ENCODE peak calls at places on chromosomes 16 and 17, in four cellular contexts. One of them, this sample, is unnamed.

GRCh38 chr17:77496831-77497577 is 356.2 kb downstream of the SEC14L1 start:
- DNase-seq in transverse colon: no peak
- DNase-seq in effector memory CD4-positive, alpha-beta T cell: no peak
- DNase-seq in Right ventricle myocardium inferior: no peak
- DNase-seq in this sample: no peak

GRCh38 chr17:66126231-66126630 is 65.7 kb downstream of the CEP112 start:
- DNase-seq in transverse colon: no peak
- DNase-seq in effector memory CD4-positive, alpha-beta T cell: no peak
- DNase-seq in Right ventricle myocardium inferior: no peak
- DNase-seq in this sample: no peak

GRCh38 chr17:39979021-39979660 is 1.5 kb upstream of the PSMD3 start:
- DNase-seq in transverse colon: no peak
- DNase-seq in effector memory CD4-positive, alpha-beta T cell: no peak
- DNase-seq in Right ventricle myocardium inferior: no peak
- DNase-seq in this sample: peak; percentile 73

GRCh38 chr16:85916141-85916890 is 17.4 kb downstream of the IRF8 start:
- DNase-seq in transverse colon: peak; percentile 88
- DNase-seq in effector memory CD4-positive, alpha-beta T cell: no peak
- DNase-seq in Right ventricle myocardium inferior: no peak
- DNase-seq in this sample: no peak

GRCh38 chr16:11582157-11582814 is 4.4 kb downstream of the LITAF start:
- DNase-seq in transverse colon: no peak
- DNase-seq in effector memory CD4-positive, alpha-beta T cell: no peak
- DNase-seq in Right ventricle myocardium inferior: no peak
- DNase-seq in this sample: no peak

GRCh38 chr17:9522074-9522473 is 53.5 kb downstream of the STX8 start:
- DNase-seq in transverse colon: no peak
- DNase-seq in effector memory CD4-positive, alpha-beta T cell: no peak
- DNase-seq in Right ventricle myocardium inferior: no peak
- DNase-seq in this sample: peak; percentile 29

GRCh38 chr16:71645450-71645849 is 19.5 kb downstream of the MARVELD3 start:
- DNase-seq in transverse colon: peak; percentile 28
- DNase-seq in effector memory CD4-positive, alpha-beta T cell: no peak
- DNase-seq in Right ventricle myocardium inferior: no peak
- DNase-seq in this sample: peak; percentile 31

GRCh38 chr17:66541461-66542182 is 239.2 kb downstream of the PRKCA start:
- DNase-seq in transverse colon: no peak
- DNase-seq in effector memory CD4-positive, alpha-beta T cell: no peak
- DNase-seq in Right ventricle myocardium inferior: no peak
- DNase-seq in this sample: no peak

GRCh38 chr17:57923182-57923872 is 31.9 kb downstream of the CUEDC1 start:
- DNase-seq in transverse colon: no peak
- DNase-seq in effector memory CD4-positive, alpha-beta T cell: no peak
- DNase-seq in Right ventricle myocardium inferior: no peak
- DNase-seq in this sample: no peak

GRCh38 chr17:3019761-3020160 is 43.6 kb downstream of the OR1D5 start:
- DNase-seq in transverse colon: no peak
- DNase-seq in effector memory CD4-positive, alpha-beta T cell: no peak
- DNase-seq in Right ventricle myocardium inferior: no peak
- DNase-seq in this sample: no peak

GRCh38 chr16:24673155-24673554 is 56.3 kb upstream of the TNRC6A start:
- DNase-seq in transverse colon: no peak
- DNase-seq in effector memory CD4-positive, alpha-beta T cell: no peak
- DNase-seq in Right ventricle myocardium inferior: no peak
- DNase-seq in this sample: no peak

GRCh38 chr17:43416998-43417891 is 18.5 kb downstream of the ARL4D start:
- DNase-seq in transverse colon: peak; percentile 76
- DNase-seq in effector memory CD4-positive, alpha-beta T cell: no peak
- DNase-seq in Right ventricle myocardium inferior: peak; percentile 86
- DNase-seq in this sample: peak; percentile 60

GRCh38 chr16:19559242-19559910 is 3.9 kb downstream of the VPS35L start:
- DNase-seq in transverse colon: no peak
- DNase-seq in effector memory CD4-positive, alpha-beta T cell: no peak
- DNase-seq in Right ventricle myocardium inferior: no peak
- DNase-seq in this sample: peak; percentile 31

GRCh38 chr16:67844441-67844840 is 2.3 kb upstream of the NUTF2 start:
- DNase-seq in transverse colon: no peak
- DNase-seq in effector memory CD4-positive, alpha-beta T cell: no peak
- DNase-seq in Right ventricle myocardium inferior: no peak
- DNase-seq in this sample: peak; percentile 47

GRCh38 chr17:79306688-79307323 is 232.2 kb downstream of the ENGASE start:
- DNase-seq in transverse colon: no peak
- DNase-seq in effector memory CD4-positive, alpha-beta T cell: no peak
- DNase-seq in Right ventricle myocardium inferior: no peak
- DNase-seq in this sample: no peak

GRCh38 chr16:85486256-85486915 is 126.7 kb upstream of the GSE1 start:
- DNase-seq in transverse colon: no peak
- DNase-seq in effector memory CD4-positive, alpha-beta T cell: no peak
- DNase-seq in Right ventricle myocardium inferior: no peak
- DNase-seq in this sample: no peak

GRCh38 chr16:87528690-87529579 is 36.1 kb upstream of the ZCCHC14 start:
- DNase-seq in transverse colon: no peak
- DNase-seq in effector memory CD4-positive, alpha-beta T cell: no peak
- DNase-seq in Right ventricle myocardium inferior: no peak
- DNase-seq in this sample: no peak

GRCh38 chr17:21376835-21377690 is 906 bp downstream of the KCNJ12 start:
- DNase-seq in transverse colon: no peak
- DNase-seq in effector memory CD4-positive, alpha-beta T cell: no peak
- DNase-seq in Right ventricle myocardium inferior: no peak
- DNase-seq in this sample: peak; percentile 63

GRCh38 chr16:89314858-89315257 is 97.4 kb downstream of the ZNF778 start:
- DNase-seq in transverse colon: no peak
- DNase-seq in effector memory CD4-positive, alpha-beta T cell: no peak
- DNase-seq in Right ventricle myocardium inferior: peak; percentile 51
- DNase-seq in this sample: no peak

GRCh38 chr16:73047536-73048291 is at the start of gene ZFHX3:
- DNase-seq in transverse colon: peak; percentile 79
- DNase-seq in effector memory CD4-positive, alpha-beta T cell: no peak
- DNase-seq in Right ventricle myocardium inferior: no peak
- DNase-seq in this sample: peak; percentile 74

GRCh38 chr16:54846761-54847160 is 83.9 kb upstream of the IRX5 start:
- DNase-seq in transverse colon: no peak
- DNase-seq in effector memory CD4-positive, alpha-beta T cell: no peak
- DNase-seq in Right ventricle myocardium inferior: no peak
- DNase-seq in this sample: no peak

GRCh38 chr17:29836643-29837042 is 93.4 kb downstream of the SSH2 start:
- DNase-seq in transverse colon: no peak
- DNase-seq in effector memory CD4-positive, alpha-beta T cell: no peak
- DNase-seq in Right ventricle myocardium inferior: no peak
- DNase-seq in this sample: no peak

GRCh38 chr16:63050391-63050790 is 1014.2 kb upstream of the CDH8 start:
- DNase-seq in transverse colon: no peak
- DNase-seq in effector memory CD4-positive, alpha-beta T cell: no peak
- DNase-seq in Right ventricle myocardium inferior: no peak
- DNase-seq in this sample: no peak

GRCh38 chr17:62670202-62670821 is 42.8 kb downstream of the MRC2 start:
- DNase-seq in transverse colon: no peak
- DNase-seq in effector memory CD4-positive, alpha-beta T cell: no peak
- DNase-seq in Right ventricle myocardium inferior: peak; percentile 51
- DNase-seq in this sample: no peak

GRCh38 chr17:40542562-40543411 is 22.5 kb downstream of the CCR7 start:
- DNase-seq in transverse colon: peak; percentile 73
- DNase-seq in effector memory CD4-positive, alpha-beta T cell: peak; percentile 53
- DNase-seq in Right ventricle myocardium inferior: peak; percentile 90
- DNase-seq in this sample: peak; percentile 81

GRCh38 chr17:44489581-44489980 is 13.6 kb downstream of the GPATCH8 start:
- DNase-seq in transverse colon: no peak
- DNase-seq in effector memory CD4-positive, alpha-beta T cell: no peak
- DNase-seq in Right ventricle myocardium inferior: no peak
- DNase-seq in this sample: no peak

GRCh38 chr17:73478768-73479424 is 165.3 kb downstream of the SDK2 start:
- DNase-seq in transverse colon: no peak
- DNase-seq in effector memory CD4-positive, alpha-beta T cell: no peak
- DNase-seq in Right ventricle myocardium inferior: no peak
- DNase-seq in this sample: no peak

GRCh38 chr16:59605706-59606105 is 871.6 kb upstream of the GOT2 start:
- DNase-seq in transverse colon: no peak
- DNase-seq in effector memory CD4-positive, alpha-beta T cell: no peak
- DNase-seq in Right ventricle myocardium inferior: no peak
- DNase-seq in this sample: no peak

GRCh38 chr16:30187971-30188561 is 4.7 kb downstream of the CORO1A start:
- DNase-seq in transverse colon: no peak
- DNase-seq in effector memory CD4-positive, alpha-beta T cell: no peak
- DNase-seq in Right ventricle myocardium inferior: no peak
- DNase-seq in this sample: no peak

GRCh38 chr16:80752563-80752962 is 51.8 kb downstream of the CDYL2 start:
- DNase-seq in transverse colon: no peak
- DNase-seq in effector memory CD4-positive, alpha-beta T cell: no peak
- DNase-seq in Right ventricle myocardium inferior: no peak
- DNase-seq in this sample: no peak

GRCh38 chr17:14442798-14443553 is 142.1 kb downstream of the HS3ST3B1 start:
- DNase-seq in transverse colon: no peak
- DNase-seq in effector memory CD4-positive, alpha-beta T cell: no peak
- DNase-seq in Right ventricle myocardium inferior: no peak
- DNase-seq in this sample: no peak

GRCh38 chr17:33045236-33045635 is 53.6 kb downstream of the SPACA3 start:
- DNase-seq in transverse colon: no peak
- DNase-seq in effector memory CD4-positive, alpha-beta T cell: no peak
- DNase-seq in Right ventricle myocardium inferior: no peak
- DNase-seq in this sample: no peak

GRCh38 chr17:34154916-34155730 is 100.0 kb upstream of the CCL2 start:
- DNase-seq in transverse colon: no peak
- DNase-seq in effector memory CD4-positive, alpha-beta T cell: no peak
- DNase-seq in Right ventricle myocardium inferior: no peak
- DNase-seq in this sample: no peak

GRCh38 chr16:86044241-86044671 is 145.3 kb downstream of the IRF8 start:
- DNase-seq in transverse colon: peak; percentile 39
- DNase-seq in effector memory CD4-positive, alpha-beta T cell: no peak
- DNase-seq in Right ventricle myocardium inferior: no peak
- DNase-seq in this sample: peak; percentile 79

GRCh38 chr17:72691017-72691416 is 401.5 kb downstream of the SLC39A11 start:
- DNase-seq in transverse colon: no peak
- DNase-seq in effector memory CD4-positive, alpha-beta T cell: no peak
- DNase-seq in Right ventricle myocardium inferior: no peak
- DNase-seq in this sample: no peak

GRCh38 chr16:88411951-88412576 is 29.3 kb downstream of the ZNF469 start:
- DNase-seq in transverse colon: no peak
- DNase-seq in effector memory CD4-positive, alpha-beta T cell: no peak
- DNase-seq in Right ventricle myocardium inferior: no peak
- DNase-seq in this sample: no peak